ENCODE peak calls at places on chromosome 18, in four cellular contexts. J is HEK293T, D is K562, R is HepG2. L is an unnamed sample.

GRCh38 chr18:50675043-50675442 is 115.2 kb downstream of the MAPK4 start:
- DNase-seq in R (no peak), J (no peak), D (no peak), L (no peak)

GRCh38 chr18:77700051-77700450 is 450.4 kb downstream of the GALR1 start:
- DNase-seq in J (no peak), R (no peak), D (no peak), L (no peak)

GRCh38 chr18:3297025-3297984 is 35.4 kb downstream of the MYL12B start:
- DNase-seq in R (peak; percentile 91), D (peak; percentile 73), J (peak; percentile 27), L (peak; percentile 75)

GRCh38 chr18:67733094-67733493 is 216.6 kb upstream of the DSEL start:
- DNase-seq in J (no peak), D (no peak), R (no peak), L (no peak)

GRCh38 chr18:50875966-50876536 is 2.9 kb upstream of the ME2 start:
- DNase-seq in R (no peak), J (no peak), D (no peak), L (no peak)

GRCh38 chr18:62088146-62088545 is 98.7 kb downstream of the PIGN start:
- DNase-seq in R (no peak), D (no peak), J (no peak), L (no peak)

GRCh38 chr18:26488417-26489009 is 59.8 kb downstream of the KCTD1 start:
- DNase-seq in J (peak; percentile 45), R (no peak), D (no peak), L (no peak)

GRCh38 chr18:31102020-31102684 is at the start of gene DSC2:
- DNase-seq in R (peak; percentile 61), J (peak; percentile 75), D (peak; percentile 37), L (peak; percentile 15)

GRCh38 chr18:10240276-10240675 is 214.2 kb upstream of the APCDD1 start:
- DNase-seq in R (no peak), D (no peak), J (no peak), L (no peak)

GRCh38 chr18:50151876-50152275 is 43.1 kb downstream of the MYO5B start:
- DNase-seq in J (no peak), D (no peak), R (no peak), L (no peak)

GRCh38 chr18:7334973-7335568 is 104.2 kb downstream of the LRRC30 start:
- DNase-seq in R (no peak), J (no peak), D (no peak), L (no peak)

GRCh38 chr18:8260319-8260718 is 348.9 kb upstream of the RAB12 start:
- DNase-seq in J (no peak), R (no peak), D (no peak), L (no peak)

GRCh38 chr18:27656167-27656778 is 471.2 kb upstream of the CHST9 start:
- DNase-seq in J (no peak), D (no peak), R (no peak), L (no peak)

GRCh38 chr18:79117380-79117779 is 48.2 kb downstream of the ATP9B start:
- DNase-seq in D (no peak), R (no peak), J (peak; percentile 6), L (no peak)

GRCh38 chr18:25830787-25831186 is 259.6 kb downstream of the SS18 start:
- DNase-seq in J (no peak), D (no peak), R (peak; percentile 2), L (no peak)

GRCh38 chr18:6731197-6731596 is 1.7 kb downstream of the ARHGAP28 start:
- DNase-seq in D (no peak), R (no peak), J (peak; percentile 8), L (no peak)

GRCh38 chr18:51196116-51196810 is 1.2 kb downstream of the MEX3C start:
- DNase-seq in D (peak; percentile 20), J (no peak), R (no peak), L (no peak)

GRCh38 chr18:31679133-31679731 is 5.1 kb downstream of the B4GALT6 start:
- DNase-seq in R (no peak), J (no peak), D (no peak), L (no peak)

GRCh38 chr18:59140287-59140885 is 702 bp downstream of the SEC11C start:
- DNase-seq in R (peak; percentile 32), J (peak; percentile 21), D (peak; percentile 31), L (no peak)

GRCh38 chr18:62187543-62188378 is 706 bp downstream of the RELCH start:
- DNase-seq in R (peak; percentile 17), D (peak; percentile 13), J (peak; percentile 18), L (no peak)

GRCh38 chr18:9506046-9506792 is 30.9 kb downstream of the RALBP1 start:
- DNase-seq in J (no peak), D (no peak), R (no peak), L (no peak)

GRCh38 chr18:76487076-76487475 is 8.0 kb downstream of the ZNF516 start:
- DNase-seq in D (no peak), J (no peak), R (no peak), L (no peak)

GRCh38 chr18:10936211-10937053 is 212.9 kb downstream of the PIEZO2 start:
- DNase-seq in R (no peak), D (no peak), J (no peak), L (no peak)

GRCh38 chr18:6414118-6414722 is 491 bp downstream of the L3MBTL4 start:
- DNase-seq in J (peak; percentile 22), R (peak; percentile 22), D (no peak), L (peak; percentile 85)

GRCh38 chr18:55748227-55748738 is 160.3 kb upstream of the TCF4 start:
- DNase-seq in R (no peak), D (peak; percentile 75), J (no peak), L (no peak)

GRCh38 chr18:21262979-21263378 is 20.9 kb downstream of the GREB1L start:
- DNase-seq in D (no peak), R (no peak), J (no peak), L (no peak)

GRCh38 chr18:58454406-58455061 is 174.4 kb downstream of the ALPK2 start:
- DNase-seq in D (no peak), J (no peak), R (no peak), L (no peak)

GRCh38 chr18:38930881-38931753 is 1365.5 kb upstream of the CELF4 start:
- DNase-seq in J (no peak), D (no peak), R (no peak), L (no peak)

GRCh38 chr18:66682855-66683322 is 79.0 kb upstream of the CDH19 start:
- DNase-seq in D (no peak), R (no peak), J (no peak), L (peak; percentile 52)

GRCh38 chr18:41906528-41907256 is 48.3 kb upstream of the PIK3C3 start:
- DNase-seq in J (peak; percentile 15), D (peak; percentile 53), R (peak; percentile 13), L (peak; percentile 51)

GRCh38 chr18:76557026-76557575 is 62.1 kb upstream of the ZNF516 start:
- DNase-seq in J (no peak), D (no peak), R (peak; percentile 49), L (no peak)

GRCh38 chr18:55018602-55019001 is 59.3 kb upstream of the CCDC68 start:
- DNase-seq in D (no peak), J (no peak), R (no peak), L (no peak)

GRCh38 chr18:13376841-13377351 is 158.3 kb downstream of the LDLRAD4 start:
- DNase-seq in R (no peak), J (no peak), D (no peak), L (no peak)

DNA sequence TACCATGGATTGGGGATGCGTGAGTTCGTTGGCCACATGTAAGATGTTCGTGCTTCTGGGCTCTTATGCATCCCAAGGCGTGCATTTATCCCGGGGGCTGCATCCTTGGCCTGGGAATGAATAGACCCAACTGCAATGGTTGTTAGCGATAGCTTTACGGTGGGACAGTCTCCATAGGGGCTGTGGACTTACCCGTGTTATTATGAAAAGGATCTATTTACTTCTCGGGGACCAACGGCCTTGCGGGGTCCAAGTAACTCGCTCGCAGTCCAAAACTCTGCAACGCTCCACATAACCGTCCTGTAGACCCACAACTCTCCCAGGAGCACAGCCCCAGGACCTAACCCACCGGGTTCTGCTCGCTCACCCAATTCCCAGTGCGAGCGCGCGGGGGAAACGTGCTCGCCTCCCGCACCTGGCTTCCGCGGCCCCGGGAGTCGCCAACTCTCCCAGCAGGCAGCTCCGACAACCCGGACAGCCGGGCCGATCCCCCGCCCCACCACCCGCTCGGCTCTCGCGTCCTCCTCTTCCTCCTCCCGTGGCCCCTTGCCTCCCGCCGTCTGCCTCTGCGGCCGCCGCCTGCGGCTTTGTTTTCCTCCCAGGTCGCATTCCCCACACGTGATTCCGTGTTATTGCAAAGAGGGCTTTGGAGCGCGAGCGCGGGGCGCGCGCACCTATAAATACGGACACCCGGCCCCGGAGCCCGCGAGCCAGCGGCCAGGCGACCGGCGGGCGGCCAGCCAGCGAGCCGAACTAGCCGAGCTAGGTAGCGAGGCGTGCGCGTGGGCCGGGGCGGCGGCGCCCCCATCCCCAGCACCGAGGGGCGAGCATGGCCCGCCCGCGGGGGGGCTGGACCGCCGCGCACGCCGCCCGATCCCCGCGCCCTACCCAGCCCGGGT is at the start of gene CABLES1:
- DNase-seq in J (peak; percentile 75), D (peak; percentile 33), R (peak; percentile 74), L (peak; percentile 85)
- TF ChIP-seq FOXM1 in J (peak; percentile 49), D (no peak), R (no peak), L (no peak)

GRCh38 chr18:36075862-36076587 is 8.7 kb upstream of the RPRD1A start:
- DNase-seq in D (no peak), R (peak; percentile 58), J (no peak), L (no peak)
- TF ChIP-seq FOXM1 in D (no peak), R (no peak), J (no peak), L (no peak)

GRCh38 chr18:75341267-75341666 is 86.2 kb downstream of the SMIM21 start:
- DNase-seq in R (no peak), J (no peak), D (no peak), L (no peak)

GRCh38 chr18:75344161-75344560 is 83.3 kb downstream of the SMIM21 start:
- DNase-seq in D (no peak), J (no peak), R (no peak), L (no peak)

GRCh38 chr18:75343389-75343788 is 84.1 kb downstream of the SMIM21 start:
- DNase-seq in R (no peak), J (no peak), D (no peak), L (no peak)

GRCh38 chr18:75340206-75340605 is 87.3 kb downstream of the SMIM21 start:
- DNase-seq in D (no peak), R (no peak), J (no peak), L (no peak)

DNA sequence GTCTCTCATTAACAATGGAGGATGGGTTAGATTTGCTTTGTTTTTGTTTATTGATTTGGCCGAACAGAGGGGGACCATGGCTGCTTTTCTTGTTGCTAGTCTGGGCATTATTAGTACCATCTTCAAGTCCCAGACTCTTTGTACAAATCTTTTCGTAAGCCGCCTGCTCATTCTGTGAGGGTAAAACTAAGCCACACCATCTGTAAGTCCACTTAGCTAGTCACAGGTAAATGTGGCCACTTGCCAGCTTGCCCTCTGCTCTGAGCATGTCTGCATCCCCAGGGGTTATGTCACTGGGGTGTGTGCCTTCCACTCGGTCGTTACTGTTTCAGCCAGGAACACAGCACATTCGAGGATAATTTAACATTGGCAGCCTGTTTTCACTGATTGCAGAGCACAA is 85.6 kb downstream of the SMIM21 start:
- DNase-seq in J (no peak), R (no peak), D (no peak), L (no peak)
- TF ChIP-seq FOXM1 in J (no peak), R (no peak), D (no peak), L (no peak)

DNA sequence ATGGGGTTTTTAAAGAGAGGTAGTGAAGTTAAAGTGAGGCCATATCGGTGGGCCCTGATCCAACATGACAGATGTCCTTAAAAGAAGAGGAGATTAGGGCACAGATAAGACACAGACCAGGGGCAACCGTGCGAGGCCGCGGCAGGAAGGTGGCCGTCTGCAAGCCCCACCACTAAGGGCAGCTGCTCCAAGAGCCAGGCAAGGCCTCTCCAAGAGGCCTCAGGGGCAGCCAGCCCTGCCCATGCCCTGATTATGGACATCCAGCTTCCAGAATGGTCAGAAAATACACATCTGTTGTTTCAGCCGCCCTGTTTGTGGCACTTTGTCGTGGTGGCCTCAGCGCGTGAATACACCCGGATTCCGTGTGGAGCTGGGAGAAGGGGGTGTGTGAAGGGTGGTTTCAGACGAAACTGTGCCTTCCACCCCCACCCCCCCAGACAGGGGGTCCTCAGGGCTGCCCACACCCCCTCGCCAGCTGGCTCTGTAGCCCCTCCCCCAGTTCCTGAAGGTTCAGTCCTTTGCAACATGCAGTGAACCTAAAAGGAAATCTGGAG is 74.1 kb upstream of the SMAD7 start:
- DNase-seq in J (no peak), D (no peak), R (no peak), L (peak; percentile 63)
- TF ChIP-seq FOXM1 in J (no peak), D (no peak), R (no peak), L (no peak)